ENCODE peak calls at places on chromosome 11, in eight cellular contexts. One of them, this sample, is unnamed.

GRCh38 chr11:120172921-120173705 is 35.2 kb upstream of the TRIM29 start:
- DNase-seq in AG09319: no peak
- DNase-seq in activated CD8-positive, alpha-beta memory T cell treated with anti-CD3 and anti-CD28 coated beads, Interleukin-2, amount 10 ng/mL, durations not matched to agents 7 days and 5 days: peak
- DNase-seq in A549: no peak
- DNase-seq in HAP-1: no peak
- DNase-seq in amniotic epithelial cell: no peak
- DNase-seq in body of pancreas: no peak
- DNase-seq in non-pigmented ciliary epithelial cell: no peak
- DNase-seq in this sample: no peak

GRCh38 chr11:113862430-113862829 is 12.9 kb downstream of the USP28 start:
- DNase-seq in AG09319: no peak
- DNase-seq in activated CD8-positive, alpha-beta memory T cell treated with anti-CD3 and anti-CD28 coated beads, Interleukin-2, amount 10 ng/mL, durations not matched to agents 7 days and 5 days: no peak
- DNase-seq in A549: peak
- DNase-seq in HAP-1: no peak
- DNase-seq in amniotic epithelial cell: peak
- DNase-seq in body of pancreas: no peak
- DNase-seq in non-pigmented ciliary epithelial cell: peak
- DNase-seq in this sample: no peak

GRCh38 chr11:46392421-46393230 is 1.1 kb upstream of the CHRM4 start:
- DNase-seq in AG09319: peak
- DNase-seq in activated CD8-positive, alpha-beta memory T cell treated with anti-CD3 and anti-CD28 coated beads, Interleukin-2, amount 10 ng/mL, durations not matched to agents 7 days and 5 days: peak
- DNase-seq in A549: peak
- DNase-seq in HAP-1: peak
- DNase-seq in amniotic epithelial cell: peak
- DNase-seq in body of pancreas: peak
- DNase-seq in non-pigmented ciliary epithelial cell: no peak
- DNase-seq in this sample: peak

GRCh38 chr11:73415854-73416615 is 39.8 kb downstream of the RELT start:
- DNase-seq in AG09319: no peak
- DNase-seq in activated CD8-positive, alpha-beta memory T cell treated with anti-CD3 and anti-CD28 coated beads, Interleukin-2, amount 10 ng/mL, durations not matched to agents 7 days and 5 days: no peak
- DNase-seq in A549: no peak
- DNase-seq in HAP-1: peak
- DNase-seq in amniotic epithelial cell: no peak
- DNase-seq in body of pancreas: no peak
- DNase-seq in non-pigmented ciliary epithelial cell: no peak
- DNase-seq in this sample: no peak

GRCh38 chr11:18522388-18522787 is 4.4 kb downstream of the TSG101 start:
- DNase-seq in AG09319: no peak
- DNase-seq in activated CD8-positive, alpha-beta memory T cell treated with anti-CD3 and anti-CD28 coated beads, Interleukin-2, amount 10 ng/mL, durations not matched to agents 7 days and 5 days: no peak
- DNase-seq in A549: peak
- DNase-seq in HAP-1: no peak
- DNase-seq in amniotic epithelial cell: peak
- DNase-seq in body of pancreas: no peak
- DNase-seq in non-pigmented ciliary epithelial cell: no peak
- DNase-seq in this sample: no peak

GRCh38 chr11:130785376-130786110 is 130.7 kb downstream of the SNX19 start:
- DNase-seq in AG09319: no peak
- DNase-seq in activated CD8-positive, alpha-beta memory T cell treated with anti-CD3 and anti-CD28 coated beads, Interleukin-2, amount 10 ng/mL, durations not matched to agents 7 days and 5 days: no peak
- DNase-seq in A549: peak
- DNase-seq in HAP-1: no peak
- DNase-seq in amniotic epithelial cell: peak
- DNase-seq in body of pancreas: no peak
- DNase-seq in non-pigmented ciliary epithelial cell: no peak
- DNase-seq in this sample: no peak

GRCh38 chr11:15906481-15907035 is 449.8 kb downstream of the SOX6 start:
- DNase-seq in AG09319: no peak
- DNase-seq in activated CD8-positive, alpha-beta memory T cell treated with anti-CD3 and anti-CD28 coated beads, Interleukin-2, amount 10 ng/mL, durations not matched to agents 7 days and 5 days: no peak
- DNase-seq in A549: no peak
- DNase-seq in HAP-1: no peak
- DNase-seq in amniotic epithelial cell: no peak
- DNase-seq in body of pancreas: no peak
- DNase-seq in non-pigmented ciliary epithelial cell: no peak
- DNase-seq in this sample: no peak

GRCh38 chr11:9787981-9788521 is 124.2 kb downstream of the SWAP70 start:
- DNase-seq in AG09319: peak
- DNase-seq in activated CD8-positive, alpha-beta memory T cell treated with anti-CD3 and anti-CD28 coated beads, Interleukin-2, amount 10 ng/mL, durations not matched to agents 7 days and 5 days: no peak
- DNase-seq in A549: no peak
- DNase-seq in HAP-1: no peak
- DNase-seq in amniotic epithelial cell: peak
- DNase-seq in body of pancreas: peak
- DNase-seq in non-pigmented ciliary epithelial cell: peak
- DNase-seq in this sample: no peak

GRCh38 chr11:17014774-17015638 is 792 bp upstream of the PLEKHA7 start:
- DNase-seq in AG09319: no peak
- DNase-seq in activated CD8-positive, alpha-beta memory T cell treated with anti-CD3 and anti-CD28 coated beads, Interleukin-2, amount 10 ng/mL, durations not matched to agents 7 days and 5 days: no peak
- DNase-seq in A549: peak
- DNase-seq in HAP-1: peak
- DNase-seq in amniotic epithelial cell: peak
- DNase-seq in body of pancreas: peak
- DNase-seq in non-pigmented ciliary epithelial cell: peak
- DNase-seq in this sample: peak

GRCh38 chr11:92423635-92424034 is 199.0 kb downstream of the FAT3 start:
- DNase-seq in AG09319: no peak
- DNase-seq in activated CD8-positive, alpha-beta memory T cell treated with anti-CD3 and anti-CD28 coated beads, Interleukin-2, amount 10 ng/mL, durations not matched to agents 7 days and 5 days: no peak
- DNase-seq in A549: no peak
- DNase-seq in HAP-1: no peak
- DNase-seq in amniotic epithelial cell: no peak
- DNase-seq in body of pancreas: no peak
- DNase-seq in non-pigmented ciliary epithelial cell: no peak
- DNase-seq in this sample: no peak

GRCh38 chr11:130206141-130206540 is 46.6 kb downstream of the ST14 start:
- DNase-seq in AG09319: no peak
- DNase-seq in activated CD8-positive, alpha-beta memory T cell treated with anti-CD3 and anti-CD28 coated beads, Interleukin-2, amount 10 ng/mL, durations not matched to agents 7 days and 5 days: no peak
- DNase-seq in A549: no peak
- DNase-seq in HAP-1: no peak
- DNase-seq in amniotic epithelial cell: no peak
- DNase-seq in body of pancreas: peak
- DNase-seq in non-pigmented ciliary epithelial cell: no peak
- DNase-seq in this sample: no peak

GRCh38 chr11:112513936-112514716 is 253.5 kb upstream of the PLET1 start:
- DNase-seq in AG09319: no peak
- DNase-seq in activated CD8-positive, alpha-beta memory T cell treated with anti-CD3 and anti-CD28 coated beads, Interleukin-2, amount 10 ng/mL, durations not matched to agents 7 days and 5 days: no peak
- DNase-seq in A549: no peak
- DNase-seq in HAP-1: no peak
- DNase-seq in amniotic epithelial cell: no peak
- DNase-seq in body of pancreas: no peak
- DNase-seq in non-pigmented ciliary epithelial cell: no peak
- DNase-seq in this sample: no peak

GRCh38 chr11:124920870-124921609 is 2.0 kb downstream of the HEPN1 start:
- DNase-seq in AG09319: no peak
- DNase-seq in activated CD8-positive, alpha-beta memory T cell treated with anti-CD3 and anti-CD28 coated beads, Interleukin-2, amount 10 ng/mL, durations not matched to agents 7 days and 5 days: peak
- DNase-seq in A549: peak
- DNase-seq in HAP-1: no peak
- DNase-seq in amniotic epithelial cell: peak
- DNase-seq in body of pancreas: peak
- DNase-seq in non-pigmented ciliary epithelial cell: no peak
- DNase-seq in this sample: peak

GRCh38 chr11:77136074-77136473 is 8.0 kb downstream of the MYO7A start:
- DNase-seq in AG09319: no peak
- DNase-seq in activated CD8-positive, alpha-beta memory T cell treated with anti-CD3 and anti-CD28 coated beads, Interleukin-2, amount 10 ng/mL, durations not matched to agents 7 days and 5 days: no peak
- DNase-seq in A549: no peak
- DNase-seq in HAP-1: no peak
- DNase-seq in amniotic epithelial cell: peak
- DNase-seq in body of pancreas: no peak
- DNase-seq in non-pigmented ciliary epithelial cell: no peak
- DNase-seq in this sample: no peak

GRCh38 chr11:120184371-120184945 is 26.4 kb upstream of the OAF start:
- DNase-seq in AG09319: no peak
- DNase-seq in activated CD8-positive, alpha-beta memory T cell treated with anti-CD3 and anti-CD28 coated beads, Interleukin-2, amount 10 ng/mL, durations not matched to agents 7 days and 5 days: no peak
- DNase-seq in A549: no peak
- DNase-seq in HAP-1: no peak
- DNase-seq in amniotic epithelial cell: no peak
- DNase-seq in body of pancreas: no peak
- DNase-seq in non-pigmented ciliary epithelial cell: no peak
- DNase-seq in this sample: no peak

GRCh38 chr11:57800444-57801184 is 39.0 kb downstream of the CTNND1 start:
- DNase-seq in AG09319: peak
- DNase-seq in activated CD8-positive, alpha-beta memory T cell treated with anti-CD3 and anti-CD28 coated beads, Interleukin-2, amount 10 ng/mL, durations not matched to agents 7 days and 5 days: no peak
- DNase-seq in A549: peak
- DNase-seq in HAP-1: peak
- DNase-seq in amniotic epithelial cell: peak
- DNase-seq in body of pancreas: peak
- DNase-seq in non-pigmented ciliary epithelial cell: no peak
- DNase-seq in this sample: no peak

GRCh38 chr11:6576471-6577373 is 26.7 kb downstream of the RRP8 start:
- DNase-seq in AG09319: peak
- DNase-seq in activated CD8-positive, alpha-beta memory T cell treated with anti-CD3 and anti-CD28 coated beads, Interleukin-2, amount 10 ng/mL, durations not matched to agents 7 days and 5 days: no peak
- DNase-seq in A549: no peak
- DNase-seq in HAP-1: no peak
- DNase-seq in amniotic epithelial cell: peak
- DNase-seq in body of pancreas: no peak
- DNase-seq in non-pigmented ciliary epithelial cell: peak
- DNase-seq in this sample: no peak

GRCh38 chr11:65489061-65489705 is 9.7 kb upstream of the MALAT1 start:
- DNase-seq in AG09319: no peak
- DNase-seq in activated CD8-positive, alpha-beta memory T cell treated with anti-CD3 and anti-CD28 coated beads, Interleukin-2, amount 10 ng/mL, durations not matched to agents 7 days and 5 days: no peak
- DNase-seq in A549: peak
- DNase-seq in HAP-1: no peak
- DNase-seq in amniotic epithelial cell: peak
- DNase-seq in body of pancreas: peak
- DNase-seq in non-pigmented ciliary epithelial cell: no peak
- DNase-seq in this sample: no peak

GRCh38 chr11:66119348-66120133 is 49.5 kb downstream of the PACS1 start:
- DNase-seq in AG09319: no peak
- DNase-seq in activated CD8-positive, alpha-beta memory T cell treated with anti-CD3 and anti-CD28 coated beads, Interleukin-2, amount 10 ng/mL, durations not matched to agents 7 days and 5 days: no peak
- DNase-seq in A549: peak
- DNase-seq in HAP-1: no peak
- DNase-seq in amniotic epithelial cell: peak
- DNase-seq in body of pancreas: peak
- DNase-seq in non-pigmented ciliary epithelial cell: peak
- DNase-seq in this sample: no peak

GRCh38 chr11:110787680-110788079 is 75.4 kb upstream of the ARHGAP20 start:
- DNase-seq in AG09319: no peak
- DNase-seq in activated CD8-positive, alpha-beta memory T cell treated with anti-CD3 and anti-CD28 coated beads, Interleukin-2, amount 10 ng/mL, durations not matched to agents 7 days and 5 days: no peak
- DNase-seq in A549: no peak
- DNase-seq in HAP-1: no peak
- DNase-seq in amniotic epithelial cell: no peak
- DNase-seq in body of pancreas: no peak
- DNase-seq in non-pigmented ciliary epithelial cell: no peak
- DNase-seq in this sample: no peak

GRCh38 chr11:122976734-122977454 is 4.7 kb downstream of the BSX start:
- DNase-seq in AG09319: no peak
- DNase-seq in activated CD8-positive, alpha-beta memory T cell treated with anti-CD3 and anti-CD28 coated beads, Interleukin-2, amount 10 ng/mL, durations not matched to agents 7 days and 5 days: no peak
- DNase-seq in A549: no peak
- DNase-seq in HAP-1: no peak
- DNase-seq in amniotic epithelial cell: no peak
- DNase-seq in body of pancreas: no peak
- DNase-seq in non-pigmented ciliary epithelial cell: no peak
- DNase-seq in this sample: no peak

GRCh38 chr11:10208045-10208674 is 85.9 kb downstream of the SBF2 start:
- DNase-seq in AG09319: peak
- DNase-seq in activated CD8-positive, alpha-beta memory T cell treated with anti-CD3 and anti-CD28 coated beads, Interleukin-2, amount 10 ng/mL, durations not matched to agents 7 days and 5 days: no peak
- DNase-seq in A549: peak
- DNase-seq in HAP-1: peak
- DNase-seq in amniotic epithelial cell: peak
- DNase-seq in body of pancreas: no peak
- DNase-seq in non-pigmented ciliary epithelial cell: peak
- DNase-seq in this sample: no peak

GRCh38 chr11:2572491-2573239 is 127.1 kb downstream of the KCNQ1OT1 start:
- DNase-seq in AG09319: no peak
- DNase-seq in activated CD8-positive, alpha-beta memory T cell treated with anti-CD3 and anti-CD28 coated beads, Interleukin-2, amount 10 ng/mL, durations not matched to agents 7 days and 5 days: no peak
- DNase-seq in A549: no peak
- DNase-seq in HAP-1: no peak
- DNase-seq in amniotic epithelial cell: no peak
- DNase-seq in body of pancreas: peak
- DNase-seq in non-pigmented ciliary epithelial cell: no peak
- DNase-seq in this sample: no peak

GRCh38 chr11:128628686-128629085 is 41.3 kb upstream of the ETS1 start:
- DNase-seq in AG09319: no peak
- DNase-seq in activated CD8-positive, alpha-beta memory T cell treated with anti-CD3 and anti-CD28 coated beads, Interleukin-2, amount 10 ng/mL, durations not matched to agents 7 days and 5 days: no peak
- DNase-seq in A549: no peak
- DNase-seq in HAP-1: no peak
- DNase-seq in amniotic epithelial cell: no peak
- DNase-seq in body of pancreas: no peak
- DNase-seq in non-pigmented ciliary epithelial cell: no peak
- DNase-seq in this sample: no peak

GRCh38 chr11:2578006-2578933 is 121.5 kb downstream of the KCNQ1OT1 start:
- DNase-seq in AG09319: no peak
- DNase-seq in activated CD8-positive, alpha-beta memory T cell treated with anti-CD3 and anti-CD28 coated beads, Interleukin-2, amount 10 ng/mL, durations not matched to agents 7 days and 5 days: no peak
- DNase-seq in A549: no peak
- DNase-seq in HAP-1: no peak
- DNase-seq in amniotic epithelial cell: no peak
- DNase-seq in body of pancreas: peak
- DNase-seq in non-pigmented ciliary epithelial cell: no peak
- DNase-seq in this sample: no peak

GRCh38 chr11:60500276-60500935 is 7.8 kb downstream of the MS4A12 start:
- DNase-seq in AG09319: no peak
- DNase-seq in activated CD8-positive, alpha-beta memory T cell treated with anti-CD3 and anti-CD28 coated beads, Interleukin-2, amount 10 ng/mL, durations not matched to agents 7 days and 5 days: no peak
- DNase-seq in A549: no peak
- DNase-seq in HAP-1: peak
- DNase-seq in amniotic epithelial cell: no peak
- DNase-seq in body of pancreas: no peak
- DNase-seq in non-pigmented ciliary epithelial cell: no peak
- DNase-seq in this sample: no peak

GRCh38 chr11:1656061-1656441 is 26.5 kb downstream of the KRTAP5-5 start:
- DNase-seq in AG09319: no peak
- DNase-seq in activated CD8-positive, alpha-beta memory T cell treated with anti-CD3 and anti-CD28 coated beads, Interleukin-2, amount 10 ng/mL, durations not matched to agents 7 days and 5 days: no peak
- DNase-seq in A549: no peak
- DNase-seq in HAP-1: no peak
- DNase-seq in amniotic epithelial cell: no peak
- DNase-seq in body of pancreas: no peak
- DNase-seq in non-pigmented ciliary epithelial cell: no peak
- DNase-seq in this sample: no peak

GRCh38 chr11:125005491-125005890 is 51.5 kb downstream of the CCDC15 start:
- DNase-seq in AG09319: no peak
- DNase-seq in activated CD8-positive, alpha-beta memory T cell treated with anti-CD3 and anti-CD28 coated beads, Interleukin-2, amount 10 ng/mL, durations not matched to agents 7 days and 5 days: no peak
- DNase-seq in A549: no peak
- DNase-seq in HAP-1: no peak
- DNase-seq in amniotic epithelial cell: no peak
- DNase-seq in body of pancreas: no peak
- DNase-seq in non-pigmented ciliary epithelial cell: no peak
- DNase-seq in this sample: no peak

GRCh38 chr11:62830904-62831519 is 839 bp downstream of the STX5 start:
- DNase-seq in AG09319: no peak
- DNase-seq in activated CD8-positive, alpha-beta memory T cell treated with anti-CD3 and anti-CD28 coated beads, Interleukin-2, amount 10 ng/mL, durations not matched to agents 7 days and 5 days: no peak
- DNase-seq in A549: no peak
- DNase-seq in HAP-1: no peak
- DNase-seq in amniotic epithelial cell: no peak
- DNase-seq in body of pancreas: peak
- DNase-seq in non-pigmented ciliary epithelial cell: no peak
- DNase-seq in this sample: peak

GRCh38 chr11:46389450-46390330 is 1.9 kb downstream of the CHRM4 start:
- DNase-seq in AG09319: no peak
- DNase-seq in activated CD8-positive, alpha-beta memory T cell treated with anti-CD3 and anti-CD28 coated beads, Interleukin-2, amount 10 ng/mL, durations not matched to agents 7 days and 5 days: peak
- DNase-seq in A549: peak
- DNase-seq in HAP-1: peak
- DNase-seq in amniotic epithelial cell: peak
- DNase-seq in body of pancreas: peak
- DNase-seq in non-pigmented ciliary epithelial cell: no peak
- DNase-seq in this sample: peak

GRCh38 chr11:34745209-34745608 is 124.3 kb downstream of the EHF start:
- DNase-seq in AG09319: no peak
- DNase-seq in activated CD8-positive, alpha-beta memory T cell treated with anti-CD3 and anti-CD28 coated beads, Interleukin-2, amount 10 ng/mL, durations not matched to agents 7 days and 5 days: no peak
- DNase-seq in A549: no peak
- DNase-seq in HAP-1: no peak
- DNase-seq in amniotic epithelial cell: no peak
- DNase-seq in body of pancreas: peak
- DNase-seq in non-pigmented ciliary epithelial cell: no peak
- DNase-seq in this sample: no peak

GRCh38 chr11:12784445-12784844 is 110.2 kb downstream of the TEAD1 start:
- DNase-seq in AG09319: no peak
- DNase-seq in activated CD8-positive, alpha-beta memory T cell treated with anti-CD3 and anti-CD28 coated beads, Interleukin-2, amount 10 ng/mL, durations not matched to agents 7 days and 5 days: no peak
- DNase-seq in A549: no peak
- DNase-seq in HAP-1: no peak
- DNase-seq in amniotic epithelial cell: no peak
- DNase-seq in body of pancreas: no peak
- DNase-seq in non-pigmented ciliary epithelial cell: no peak
- DNase-seq in this sample: no peak

GRCh38 chr11:125593113-125593761 is 585 bp downstream of the STT3A start:
- DNase-seq in AG09319: no peak
- DNase-seq in activated CD8-positive, alpha-beta memory T cell treated with anti-CD3 and anti-CD28 coated beads, Interleukin-2, amount 10 ng/mL, durations not matched to agents 7 days and 5 days: no peak
- DNase-seq in A549: peak
- DNase-seq in HAP-1: peak
- DNase-seq in amniotic epithelial cell: peak
- DNase-seq in body of pancreas: no peak
- DNase-seq in non-pigmented ciliary epithelial cell: no peak
- DNase-seq in this sample: no peak

GRCh38 chr11:81237139-81237538 is 1496.5 kb downstream of the FAM181B start:
- DNase-seq in AG09319: no peak
- DNase-seq in activated CD8-positive, alpha-beta memory T cell treated with anti-CD3 and anti-CD28 coated beads, Interleukin-2, amount 10 ng/mL, durations not matched to agents 7 days and 5 days: no peak
- DNase-seq in A549: peak
- DNase-seq in HAP-1: peak
- DNase-seq in amniotic epithelial cell: peak
- DNase-seq in body of pancreas: no peak
- DNase-seq in non-pigmented ciliary epithelial cell: peak
- DNase-seq in this sample: no peak

This sample was measured in activated CD4-positive, alpha-beta memory T cell treated with anti-CD3 and anti-CD28 coated beads, Interleukin-2, amount 10 ng/mL, durations not matched to agents 7 days and 5 days.